ENCODE peak calls at places on chromosomes 1 and 21, in eight cellular contexts. N, R, F, U, Z, K, X and I are unnamed samples. For H3K4me1, the result is how much of the 10 kb centered on the place peaks cover.

GRCh38 chr21:45640888-45641479 is 2.5 kb upstream of the PCBP3 start:
- DNase-seq in K (no peak), F (no peak), Z (no peak), N (no peak), R (peak), X (no peak), U (peak), I (no peak)

GRCh38 chr21:14072761-14073535 is 137.8 kb downstream of the LIPI start:
- DNase-seq in K (no peak), F (no peak), U (no peak), Z (no peak), R (no peak), X (no peak), N (no peak), I (no peak)

GRCh38 chr21:33844104-33844889 is 71.3 kb downstream of the ATP5PO start:
- DNase-seq in F (no peak), R (no peak), X (no peak), U (no peak), K (no peak), Z (no peak), N (peak), I (peak)

GRCh38 chr1:7948950-7949349 is 8.3 kb upstream of the TNFRSF9 start:
- DNase-seq in U (no peak), K (no peak), Z (no peak), F (no peak), X (no peak), N (no peak), R (no peak), I (no peak)

GRCh38 chr21:46557919-46558392 is 46.9 kb downstream of the S100B start:
- DNase-seq in U (no peak), F (no peak), Z (peak), X (no peak), R (no peak), K (no peak), N (no peak), I (no peak)

GRCh38 chr1:167473761-167474160 is 44.6 kb downstream of the CD247 start:
- DNase-seq in X (no peak), N (no peak), K (no peak), U (no peak), Z (no peak), F (no peak), R (no peak), I (no peak)

GRCh38 chr1:66607458-66607857 is 73.5 kb downstream of the SGIP1 start:
- DNase-seq in Z (no peak), X (no peak), K (no peak), N (no peak), F (no peak), U (no peak), R (no peak), I (no peak)

GRCh38 chr1:48069662-48070432 is 72.7 kb upstream of the TRABD2B start:
- DNase-seq in Z (no peak), N (no peak), X (no peak), U (no peak), F (no peak), R (peak), K (no peak), I (peak)

GRCh38 chr1:158999301-159000069 is 10.2 kb upstream of the IFI16 start:
- DNase-seq in N (peak), R (peak), K (no peak), F (peak), X (peak), Z (no peak), U (peak), I (peak)

GRCh38 chr1:116503535-116504307 is 67.1 kb downstream of the CD58 start:
- DNase-seq in Z (no peak), U (no peak), N (no peak), F (no peak), R (no peak), K (no peak), X (no peak), I (no peak)

GRCh38 chr1:48039088-48040049 is 42.2 kb upstream of the TRABD2B start:
- DNase-seq in F (no peak), N (no peak), Z (no peak), U (no peak), K (no peak), X (no peak), R (no peak), I (no peak)

GRCh38 chr21:37008705-37009104 is 2.2 kb downstream of the RIPPLY3 start:
- DNase-seq in Z (no peak), U (no peak), K (no peak), X (no peak), F (no peak), R (no peak), N (no peak), I (no peak)

GRCh38 chr1:63981408-63981773 is 207.6 kb downstream of the ROR1 start:
- DNase-seq in N (no peak), F (no peak), Z (no peak), X (no peak), U (no peak), R (no peak), K (no peak), I (no peak)

GRCh38 chr1:240304466-240304865 is 212.8 kb downstream of the FMN2 start:
- DNase-seq in N (no peak), X (no peak), F (no peak), U (no peak), K (no peak), Z (no peak), R (no peak), I (no peak)

GRCh38 chr1:208509072-208509471 is 264.9 kb upstream of the PLXNA2 start:
- DNase-seq in N (no peak), R (no peak), K (no peak), X (no peak), U (no peak), Z (no peak), F (no peak), I (no peak)

GRCh38 chr21:45336870-45337269 is 49.2 kb upstream of the POFUT2 start:
- DNase-seq in F (peak), K (no peak), R (no peak), X (no peak), N (peak), U (peak), Z (no peak), I (no peak)

GRCh38 chr1:221470000-221470698 is 271.7 kb downstream of the DUSP10 start:
- DNase-seq in R (no peak), F (no peak), U (no peak), N (no peak), K (no peak), X (no peak), Z (no peak), I (no peak)

GRCh38 chr1:167789501-167789900 is 67.7 kb downstream of the MPZL1 start:
- DNase-seq in N (no peak), Z (no peak), K (no peak), X (no peak), F (no peak), U (no peak), R (no peak), I (no peak)

GRCh38 chr1:61215676-61216289 is 133.4 kb downstream of the NFIA start:
- DNase-seq in X (no peak), R (no peak), U (no peak), F (no peak), N (no peak), K (no peak), Z (no peak), I (no peak)

GRCh38 chr1:53639251-53639721 is 99.7 kb downstream of the GLIS1 start:
- DNase-seq in N (no peak), U (peak), Z (peak), F (no peak), K (no peak), X (no peak), R (no peak), I (peak)

GRCh38 chr1:198088360-198089071 is 68.3 kb upstream of the NEK7 start:
- DNase-seq in U (no peak), K (peak), R (no peak), N (no peak), X (peak), F (peak), Z (no peak), I (no peak)

GRCh38 chr1:43783671-43784205 is 76.4 kb downstream of the ST3GAL3 start:
- DNase-seq in X (no peak), F (no peak), N (no peak), U (no peak), K (peak), Z (no peak), R (no peak), I (no peak)

GRCh38 chr1:221439008-221439733 is 302.7 kb downstream of the DUSP10 start:
- DNase-seq in Z (no peak), K (peak), X (peak), N (no peak), R (no peak), F (no peak), U (no peak), I (no peak)

GRCh38 chr1:118503747-118504146 is 318.7 kb upstream of the SPAG17 start:
- DNase-seq in K (no peak), U (no peak), X (no peak), F (no peak), N (no peak), Z (no peak), R (no peak), I (no peak)

GRCh38 chr1:179493323-179493722 is 82.4 kb downstream of the NPHS2 start:
- DNase-seq in R (no peak), K (no peak), F (no peak), U (no peak), Z (no peak), X (no peak), N (no peak), I (no peak)

GRCh38 chr1:32773018-32773763 is 44.0 kb downstream of the YARS1 start:
- DNase-seq in Z (peak), X (peak), U (peak), N (peak), F (peak), R (peak), K (peak), I (peak)

GRCh38 chr1:223776075-223776814 is 63.9 kb downstream of the CAPN2 start:
- DNase-seq in X (peak), N (peak), F (no peak), K (no peak), U (no peak), R (no peak), Z (no peak), I (no peak)

GRCh38 chr1:82377201-82377884 is 576.6 kb downstream of the ADGRL2 start:
- DNase-seq in U (no peak), N (no peak), K (no peak), R (no peak), F (no peak), X (peak), Z (no peak), I (no peak)

GRCh38 chr1:153565529-153566374 is at the start of gene S100A2:
- DNase-seq in Z (peak), X (peak), F (peak), N (peak), U (peak), K (peak), R (peak), I (peak)

GRCh38 chr1:167661527-167662436 is 31.8 kb downstream of the RCSD1 start:
- DNase-seq in Z (no peak), N (no peak), K (peak), F (no peak), R (no peak), U (no peak), X (peak), I (no peak)

GRCh38 chr1:87167157-87167810 is 161.4 kb upstream of the LMO4 start:
- DNase-seq in K (no peak), Z (no peak), U (no peak), R (no peak), F (no peak), N (no peak), X (no peak), I (no peak)

GRCh38 chr1:87171199-87171598 is 157.5 kb upstream of the LMO4 start:
- DNase-seq in X (no peak), F (no peak), K (no peak), N (no peak), R (no peak), Z (no peak), U (no peak), I (no peak)

GRCh38 chr1:87170151-87170550 is 158.5 kb upstream of the LMO4 start:
- DNase-seq in Z (no peak), U (no peak), K (no peak), X (no peak), F (no peak), N (no peak), R (no peak), I (no peak)

GRCh38 chr1:87169250-87169910 is 159.3 kb upstream of the LMO4 start:
- DNase-seq in X (no peak), K (no peak), N (no peak), F (no peak), Z (no peak), R (no peak), U (no peak), I (no peak)

GRCh38 chr1:87167855-87168630 is 160.6 kb upstream of the LMO4 start:
- DNase-seq in K (no peak), F (no peak), N (no peak), R (no peak), Z (no peak), U (no peak), X (no peak), I (no peak)
- TF ChIP-seq CTCF in K (no peak), F (no peak), N (no peak), R (no peak), Z (no peak), U (no peak), X (no peak), I (no peak)

DNA sequence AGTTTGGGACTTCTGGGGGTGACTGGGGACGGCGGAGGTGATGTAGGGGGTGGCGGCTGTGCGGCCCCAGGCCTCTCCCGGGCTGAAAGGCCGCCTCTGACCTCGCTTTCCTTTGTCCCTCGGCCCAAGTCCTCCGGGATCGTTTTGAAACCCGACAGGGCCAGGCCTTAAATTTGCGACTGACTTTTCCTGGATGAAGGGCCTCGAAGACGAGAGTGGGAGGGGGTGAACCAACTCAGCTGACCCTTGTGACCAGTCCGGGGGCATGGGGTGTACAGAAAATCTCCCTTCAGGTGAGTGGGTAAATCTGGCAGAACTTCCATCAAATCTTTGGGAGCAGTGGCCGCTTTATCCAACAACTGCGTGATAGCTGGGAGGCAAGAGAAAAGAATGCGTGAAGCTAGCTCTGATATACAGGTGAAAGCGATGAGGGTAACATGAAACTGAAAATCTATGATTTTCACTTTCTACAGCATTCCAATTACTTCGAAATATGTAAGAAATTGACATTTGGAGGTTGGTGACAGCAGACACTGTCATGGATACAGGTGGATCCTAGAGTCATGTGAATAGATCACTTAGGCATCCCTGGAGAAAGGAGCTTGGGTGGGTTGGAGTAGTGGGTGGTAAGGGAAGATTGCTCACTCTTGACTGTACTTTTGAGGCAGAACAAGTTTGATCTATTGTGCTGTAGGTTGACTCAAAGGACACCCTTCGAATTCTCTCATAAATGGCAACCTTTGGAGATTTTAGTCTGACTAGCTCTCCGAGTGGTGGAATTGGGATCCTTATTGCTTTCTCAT is 887 bp downstream of the AHCYL1 start:
- DNase-seq in F (no peak), X (no peak), R (peak), U (no peak), K (no peak), Z (peak), N (no peak), I (peak)
- H3K4me1 ChIP-seq in F (under half), X (under half), R (half or more), U (under half), K (half or more), Z (under half), N (half or more), I (under half)

GRCh38 chr21:41507521-41508414 is at the start of gene TMPRSS2:
- DNase-seq in K (no peak), R (peak), Z (peak), N (peak), F (peak), U (no peak), X (no peak), I (no peak)
- TF ChIP-seq POLR2A in K (no peak), R (peak), Z (no peak), N (peak), F (peak), U (no peak), X (no peak), I (peak)

GRCh38 chr1:2228157-2228594 is at the start of gene SKI:
- DNase-seq in F (no peak), K (no peak), U (no peak), R (no peak), Z (no peak), X (no peak), N (no peak), I (no peak)

GRCh38 chr1:2229921-2230700 is 2.0 kb downstream of the SKI start:
- DNase-seq in X (peak), F (peak), Z (no peak), N (no peak), K (no peak), U (peak), R (no peak), I (peak)

GRCh38 chr1:2228684-2229031 is 539 bp downstream of the SKI start:
- DNase-seq in N (no peak), Z (peak), F (peak), R (no peak), U (peak), X (no peak), K (no peak), I (no peak)

GRCh38 chr1:2227341-2228156 is 570 bp upstream of the SKI start:
- DNase-seq in K (peak), U (peak), Z (peak), N (peak), X (peak), F (peak), R (peak), I (peak)

GRCh38 chr1:2229032-2229920 is 1.2 kb downstream of the SKI start:
- DNase-seq in X (peak), F (peak), Z (peak), U (peak), N (peak), K (no peak), R (peak), I (peak)
- TF ChIP-seq CTCF in X (peak), F (no peak), Z (no peak), U (peak), N (no peak), K (no peak), R (no peak), I (peak)

DNA sequence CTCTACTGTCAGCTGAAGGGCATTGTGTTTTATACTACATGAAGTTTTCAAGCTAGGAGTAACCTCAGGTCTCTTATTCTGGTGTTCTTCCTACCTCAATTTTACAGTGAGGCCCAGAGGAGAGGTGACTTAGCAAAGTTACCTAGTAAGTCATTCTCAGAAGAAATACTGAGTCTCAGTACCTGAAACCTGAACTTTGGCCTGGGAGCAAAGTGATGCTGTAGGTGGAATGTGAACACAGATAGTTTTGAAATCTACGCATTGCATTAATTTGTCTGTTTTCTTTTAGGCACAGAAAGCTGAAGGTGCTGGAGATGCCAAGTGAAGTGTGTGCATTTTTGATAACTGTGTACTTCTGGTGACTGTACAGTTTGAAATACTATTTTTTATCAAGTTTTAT is 2.6 kb downstream of the HMGN2 start:
- DNase-seq in F (no peak), K (no peak), U (no peak), N (no peak), X (no peak), Z (no peak), R (no peak), I (no peak)
- H3K4me1 ChIP-seq in F (under half), K (under half), U (under half), N (under half), X (under half), Z (under half), R (under half), I (under half)

GRCh38 chr1:77888429-77889239 is at the start of gene NEXN:
- DNase-seq in N (peak), K (peak), X (peak), Z (peak), F (peak), U (peak), R (peak), I (peak)
- TF ChIP-seq POLR2A in N (peak), K (peak), X (no peak), Z (no peak), F (peak), U (no peak), R (peak), I (peak)

GRCh38 chr1:111720977-111721670 is 18.1 kb downstream of the INKA2 start:
- DNase-seq in N (no peak), F (no peak), Z (no peak), K (no peak), R (no peak), X (no peak), U (no peak), I (no peak)
- TF ChIP-seq CTCF in N (no peak), F (no peak), Z (no peak), K (no peak), R (no peak), X (no peak), U (no peak), I (no peak)